ENCODE peak calls at places on chromosomes 2 and 18, in nine cellular contexts. One of them, this sample, is unnamed.

GRCh38 chr2:59561281-59561680 is 992.2 kb downstream of the BCL11A start:
- DNase-seq in upper lobe of left lung: no peak
- DNase-seq in Karpas-422: no peak
- DNase-seq in thoracic aorta: no peak
- DNase-seq in Caco-2: no peak
- DNase-seq in Panc1: no peak
- DNase-seq in left lung: no peak
- DNase-seq in astrocyte: no peak
- DNase-seq in neuronal stem cell: no peak
- DNase-seq in this sample: no peak

GRCh38 chr2:210456571-210456970 is 20.0 kb downstream of the LANCL1 start:
- DNase-seq in thoracic aorta: no peak
- DNase-seq in left lung: no peak
- DNase-seq in Caco-2: no peak
- DNase-seq in Panc1: no peak
- DNase-seq in Karpas-422: no peak
- DNase-seq in astrocyte: no peak
- DNase-seq in neuronal stem cell: no peak
- DNase-seq in upper lobe of left lung: no peak
- DNase-seq in this sample: no peak

GRCh38 chr2:74332550-74333174 is 10.6 kb downstream of the SLC4A5 start:
- DNase-seq in Panc1: no peak
- DNase-seq in upper lobe of left lung: no peak
- DNase-seq in neuronal stem cell: no peak
- DNase-seq in thoracic aorta: no peak
- DNase-seq in astrocyte: no peak
- DNase-seq in Caco-2: no peak
- DNase-seq in Karpas-422: no peak
- DNase-seq in left lung: no peak
- DNase-seq in this sample: no peak

GRCh38 chr2:120404941-120405768 is 59.2 kb downstream of the INHBB start:
- DNase-seq in neuronal stem cell: no peak
- DNase-seq in Karpas-422: no peak
- DNase-seq in Panc1: no peak
- DNase-seq in Caco-2: no peak
- DNase-seq in astrocyte: no peak
- DNase-seq in upper lobe of left lung: no peak
- DNase-seq in left lung: no peak
- DNase-seq in thoracic aorta: no peak
- DNase-seq in this sample: no peak

GRCh38 chr2:135999899-136000298 is 14.5 kb upstream of the DARS1 start:
- DNase-seq in astrocyte: no peak
- DNase-seq in Karpas-422: no peak
- DNase-seq in Caco-2: no peak
- DNase-seq in left lung: no peak
- DNase-seq in upper lobe of left lung: no peak
- DNase-seq in neuronal stem cell: no peak
- DNase-seq in thoracic aorta: no peak
- DNase-seq in Panc1: no peak
- DNase-seq in this sample: no peak

GRCh38 chr2:1707771-1708351 is 36.5 kb downstream of the PXDN start:
- DNase-seq in left lung: peak; percentile 71
- DNase-seq in Panc1: no peak
- DNase-seq in Karpas-422: no peak
- DNase-seq in Caco-2: no peak
- DNase-seq in neuronal stem cell: peak; percentile 61
- DNase-seq in astrocyte: peak; percentile 93
- DNase-seq in thoracic aorta: no peak
- DNase-seq in upper lobe of left lung: peak; percentile 56
- DNase-seq in this sample: peak; percentile 99

GRCh38 chr2:6301426-6301825 is 564.3 kb downstream of the CMPK2 start:
- DNase-seq in Panc1: no peak
- DNase-seq in astrocyte: no peak
- DNase-seq in upper lobe of left lung: peak; percentile 51
- DNase-seq in thoracic aorta: no peak
- DNase-seq in left lung: no peak
- DNase-seq in neuronal stem cell: no peak
- DNase-seq in Karpas-422: no peak
- DNase-seq in Caco-2: no peak
- DNase-seq in this sample: no peak

GRCh38 chr2:208466133-208466919 is 59.7 kb downstream of the PTH2R start:
- DNase-seq in upper lobe of left lung: no peak
- DNase-seq in astrocyte: no peak
- DNase-seq in Karpas-422: peak; percentile 85
- DNase-seq in left lung: no peak
- DNase-seq in Caco-2: peak; percentile 70
- DNase-seq in thoracic aorta: no peak
- DNase-seq in Panc1: peak; percentile 22
- DNase-seq in neuronal stem cell: peak; percentile 63
- DNase-seq in this sample: no peak

DNA sequence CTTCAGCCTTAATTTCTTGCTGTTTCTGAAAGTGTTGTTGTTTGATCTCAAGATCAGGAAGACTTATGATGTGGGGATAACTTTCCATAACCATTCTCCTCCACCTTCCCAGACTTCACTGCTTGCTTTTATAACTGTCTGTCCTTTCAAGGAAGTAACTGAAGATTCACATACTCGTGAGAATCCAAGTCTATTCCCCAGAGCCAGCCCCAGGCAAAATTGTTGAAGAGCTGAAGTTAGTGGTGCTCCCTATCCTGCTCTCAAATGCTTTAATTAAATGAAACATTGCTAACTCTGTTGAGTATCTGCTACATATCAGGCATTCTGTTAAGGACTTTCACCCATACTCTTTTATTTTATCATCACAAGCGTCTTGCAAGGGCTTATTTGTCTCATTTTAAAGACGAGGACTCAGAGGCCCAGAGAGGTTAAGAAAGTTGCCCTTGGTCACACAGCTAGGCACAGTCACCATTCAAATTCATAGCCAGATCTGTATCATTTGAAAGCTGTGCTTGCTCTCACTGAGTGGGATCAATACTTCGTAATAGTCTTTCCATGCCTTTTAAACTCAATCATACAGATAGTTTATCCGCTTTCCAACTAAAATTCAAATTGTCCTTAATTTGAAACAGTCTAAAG is 189.8 kb upstream of the TCF4 start:
- DNase-seq in left lung: no peak
- DNase-seq in upper lobe of left lung: no peak
- DNase-seq in thoracic aorta: no peak
- DNase-seq in Karpas-422: no peak
- DNase-seq in astrocyte: no peak
- DNase-seq in Caco-2: no peak
- DNase-seq in neuronal stem cell: no peak
- DNase-seq in Panc1: no peak
- DNase-seq in this sample: no peak
- H3K27me3 ChIP-seq in left lung: no peaks in the 10 kb centered on the region
- H3K27me3 ChIP-seq in upper lobe of left lung: no peaks in the 10 kb centered on the region
- H3K27me3 ChIP-seq in thoracic aorta: no peaks in the 10 kb centered on the region
- H3K27me3 ChIP-seq in Karpas-422: no peaks in the 10 kb centered on the region
- H3K27me3 ChIP-seq in astrocyte: no peaks in the 10 kb centered on the region
- H3K27me3 ChIP-seq in Caco-2: no peaks in the 10 kb centered on the region
- H3K27me3 ChIP-seq in neuronal stem cell: no peaks in the 10 kb centered on the region
- H3K27me3 ChIP-seq in Panc1: no peaks in the 10 kb centered on the region
- H3K27me3 ChIP-seq in this sample: no peaks in the 10 kb centered on the region

DNA sequence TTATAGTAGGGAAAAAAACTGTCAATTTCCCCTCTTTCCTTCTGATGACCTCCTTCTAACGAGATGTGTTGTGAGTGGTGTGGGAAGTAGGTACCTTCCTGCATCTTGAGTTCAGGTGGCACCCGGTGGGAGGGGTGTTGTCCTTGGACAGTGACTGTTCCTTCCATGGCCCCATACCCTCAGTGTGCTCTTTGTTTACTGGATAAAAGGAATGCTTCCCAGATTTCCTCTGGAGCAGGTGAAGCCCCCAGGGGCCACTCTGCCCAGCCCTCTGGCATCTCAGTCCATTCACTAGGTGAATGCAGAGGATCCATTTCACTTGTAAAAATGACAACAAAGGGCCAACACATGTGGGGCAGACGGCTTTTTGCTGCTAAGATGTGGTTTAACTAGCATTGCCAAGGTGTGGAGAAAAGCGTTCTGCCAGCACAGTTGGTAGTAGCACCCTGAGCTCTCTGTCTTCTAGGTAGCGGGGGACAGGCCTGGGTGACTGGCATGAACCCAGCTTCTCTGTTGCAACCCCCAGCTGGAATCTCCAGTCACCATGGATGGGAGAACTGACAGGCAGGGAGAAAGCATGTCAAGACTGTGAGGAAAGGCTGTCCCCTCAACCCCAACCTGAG is 6.9 kb downstream of the GDF7 start:
- DNase-seq in left lung: no peak
- DNase-seq in Karpas-422: no peak
- DNase-seq in thoracic aorta: no peak
- DNase-seq in neuronal stem cell: no peak
- DNase-seq in upper lobe of left lung: no peak
- DNase-seq in Panc1: no peak
- DNase-seq in Caco-2: no peak
- DNase-seq in astrocyte: no peak
- DNase-seq in this sample: no peak
- H3K27me3 ChIP-seq in left lung: peaks cover 52% of the 10 kb centered on the region
- H3K27me3 ChIP-seq in Karpas-422: no peaks in the 10 kb centered on the region
- H3K27me3 ChIP-seq in thoracic aorta: no peaks in the 10 kb centered on the region
- H3K27me3 ChIP-seq in neuronal stem cell: peaks cover 7% of the 10 kb centered on the region
- H3K27me3 ChIP-seq in upper lobe of left lung: no peaks in the 10 kb centered on the region
- H3K27me3 ChIP-seq in Panc1: no peaks in the 10 kb centered on the region
- H3K27me3 ChIP-seq in Caco-2: no peaks in the 10 kb centered on the region
- H3K27me3 ChIP-seq in astrocyte: peaks cover 51% of the 10 kb centered on the region
- H3K27me3 ChIP-seq in this sample: no peaks in the 10 kb centered on the region

GRCh38 chr2:176158306-176158643 is 1.2 kb downstream of the HOXD3 start:
- DNase-seq in Karpas-422: no peak
- DNase-seq in upper lobe of left lung: no peak
- DNase-seq in Panc1: no peak
- DNase-seq in thoracic aorta: no peak
- DNase-seq in astrocyte: no peak
- DNase-seq in Caco-2: no peak
- DNase-seq in left lung: no peak
- DNase-seq in neuronal stem cell: no peak
- DNase-seq in this sample: no peak

GRCh38 chr2:176157499-176158305 is 595 bp downstream of the HOXD3 start:
- DNase-seq in Caco-2: peak; percentile 45
- DNase-seq in neuronal stem cell: no peak
- DNase-seq in Panc1: no peak
- DNase-seq in astrocyte: no peak
- DNase-seq in upper lobe of left lung: no peak
- DNase-seq in thoracic aorta: no peak
- DNase-seq in left lung: no peak
- DNase-seq in Karpas-422: no peak
- DNase-seq in this sample: no peak

GRCh38 chr2:176160251-176161040 is 3.3 kb downstream of the HOXD3 start:
- DNase-seq in thoracic aorta: no peak
- DNase-seq in Caco-2: no peak
- DNase-seq in Karpas-422: no peak
- DNase-seq in left lung: no peak
- DNase-seq in upper lobe of left lung: no peak
- DNase-seq in Panc1: no peak
- DNase-seq in astrocyte: peak; percentile 76
- DNase-seq in neuronal stem cell: no peak
- DNase-seq in this sample: no peak

GRCh38 chr2:176159678-176160250 is 2.7 kb downstream of the HOXD3 start:
- DNase-seq in left lung: no peak
- DNase-seq in upper lobe of left lung: no peak
- DNase-seq in astrocyte: no peak
- DNase-seq in thoracic aorta: no peak
- DNase-seq in Panc1: no peak
- DNase-seq in Karpas-422: no peak
- DNase-seq in Caco-2: no peak
- DNase-seq in neuronal stem cell: no peak
- DNase-seq in this sample: no peak

DNA sequence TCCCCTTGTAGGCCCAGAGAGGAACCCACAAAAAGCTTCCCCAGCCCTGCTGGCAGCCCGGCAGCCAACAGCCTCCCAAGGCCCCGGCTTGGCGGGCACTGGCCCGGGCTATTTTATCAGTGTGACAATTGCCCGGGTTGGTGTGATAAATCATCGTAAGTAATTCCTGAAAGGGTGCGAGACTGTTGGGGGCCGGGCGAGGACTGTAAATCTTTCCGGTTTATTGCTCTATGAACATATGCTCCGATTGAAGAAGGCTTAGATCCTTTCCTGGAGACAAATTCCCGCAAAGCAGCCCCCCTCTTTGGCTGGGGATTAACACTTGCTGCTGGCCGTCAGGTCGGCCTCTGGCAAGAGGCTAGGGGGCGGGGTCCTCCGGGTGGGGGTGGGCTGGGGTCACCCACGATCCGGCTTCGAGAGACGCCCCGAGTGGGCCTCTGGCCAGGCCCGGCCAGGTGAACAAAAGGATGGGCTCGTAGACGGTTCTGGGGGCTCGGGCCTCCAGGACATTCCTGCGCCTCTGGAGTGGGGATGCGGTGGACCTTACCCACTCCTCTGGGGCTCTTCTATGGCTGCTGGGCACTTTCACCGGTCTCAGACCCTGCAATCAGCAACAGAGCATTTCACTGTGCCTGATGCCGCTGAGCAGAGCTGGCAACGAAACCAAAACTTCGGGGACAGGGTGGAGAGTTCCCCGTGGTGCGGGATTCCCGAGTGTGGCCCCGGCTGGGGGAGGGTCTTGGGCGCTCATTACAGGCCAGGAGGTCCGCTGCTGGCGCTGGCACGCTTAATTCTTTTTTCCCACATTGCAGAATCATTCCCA is 2.0 kb downstream of the HOXD3 start:
- DNase-seq in Karpas-422: no peak
- DNase-seq in Caco-2: no peak
- DNase-seq in astrocyte: no peak
- DNase-seq in thoracic aorta: no peak
- DNase-seq in left lung: no peak
- DNase-seq in Panc1: no peak
- DNase-seq in neuronal stem cell: no peak
- DNase-seq in upper lobe of left lung: no peak
- DNase-seq in this sample: no peak
- H3K27me3 ChIP-seq in Karpas-422: no peaks in the 10 kb centered on the region
- H3K27me3 ChIP-seq in Caco-2: no peaks in the 10 kb centered on the region
- H3K27me3 ChIP-seq in astrocyte: peaks cover 89% of the 10 kb centered on the region
- H3K27me3 ChIP-seq in thoracic aorta: no peaks in the 10 kb centered on the region
- H3K27me3 ChIP-seq in left lung: peaks cover 98% of the 10 kb centered on the region
- H3K27me3 ChIP-seq in Panc1: peaks cover 2% of the 10 kb centered on the region
- H3K27me3 ChIP-seq in neuronal stem cell: peaks cover 100% of the 10 kb centered on the region
- H3K27me3 ChIP-seq in upper lobe of left lung: no peaks in the 10 kb centered on the region
- H3K27me3 ChIP-seq in this sample: no peaks in the 10 kb centered on the region

GRCh38 chr2:113113794-113114193 is 13.6 kb upstream of the IL1RN start:
- DNase-seq in neuronal stem cell: no peak
- DNase-seq in Karpas-422: no peak
- DNase-seq in left lung: no peak
- DNase-seq in astrocyte: no peak
- DNase-seq in Panc1: no peak
- DNase-seq in Caco-2: no peak
- DNase-seq in thoracic aorta: no peak
- DNase-seq in upper lobe of left lung: no peak
- DNase-seq in this sample: no peak

GRCh38 chr2:113116100-113116958 is 11.1 kb upstream of the IL1RN start:
- DNase-seq in upper lobe of left lung: no peak
- DNase-seq in Karpas-422: peak; percentile 61
- DNase-seq in left lung: no peak
- DNase-seq in neuronal stem cell: no peak
- DNase-seq in Panc1: no peak
- DNase-seq in Caco-2: no peak
- DNase-seq in thoracic aorta: no peak
- DNase-seq in astrocyte: no peak
- DNase-seq in this sample: peak; percentile 48

GRCh38 chr2:113114224-113114945 is 13.0 kb upstream of the IL1RN start:
- DNase-seq in thoracic aorta: no peak
- DNase-seq in left lung: no peak
- DNase-seq in astrocyte: no peak
- DNase-seq in Panc1: no peak
- DNase-seq in Caco-2: no peak
- DNase-seq in neuronal stem cell: no peak
- DNase-seq in upper lobe of left lung: no peak
- DNase-seq in Karpas-422: no peak
- DNase-seq in this sample: no peak

GRCh38 chr2:113112438-113112837 is 15.0 kb upstream of the IL1RN start:
- DNase-seq in left lung: no peak
- DNase-seq in neuronal stem cell: no peak
- DNase-seq in Panc1: no peak
- DNase-seq in astrocyte: no peak
- DNase-seq in Karpas-422: no peak
- DNase-seq in thoracic aorta: no peak
- DNase-seq in Caco-2: no peak
- DNase-seq in upper lobe of left lung: no peak
- DNase-seq in this sample: no peak

DNA sequence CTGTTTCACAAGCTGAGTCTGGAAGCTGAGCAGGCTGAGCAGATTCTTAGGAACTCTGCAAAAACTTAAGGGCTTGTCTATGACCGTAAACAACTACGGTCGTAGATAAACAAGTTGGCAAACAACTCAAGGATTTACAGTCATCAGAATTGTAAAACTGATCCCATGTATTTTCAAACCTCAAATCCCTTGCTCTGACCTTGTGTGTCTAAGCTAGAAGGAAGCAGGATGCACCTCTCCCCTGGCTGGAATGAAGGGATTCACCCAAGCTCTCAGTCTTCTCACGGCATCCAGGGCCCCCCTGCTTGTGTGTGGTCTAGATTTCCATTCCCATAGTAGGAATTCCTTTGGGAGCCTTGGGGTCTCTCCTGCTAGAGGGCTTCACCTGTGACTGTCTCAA is 12.4 kb upstream of the IL1RN start:
- DNase-seq in neuronal stem cell: no peak
- DNase-seq in upper lobe of left lung: no peak
- DNase-seq in astrocyte: no peak
- DNase-seq in thoracic aorta: no peak
- DNase-seq in left lung: no peak
- DNase-seq in Caco-2: no peak
- DNase-seq in Panc1: no peak
- DNase-seq in Karpas-422: no peak
- DNase-seq in this sample: no peak
- H3K27me3 ChIP-seq in neuronal stem cell: peaks cover 14% of the 10 kb centered on the region
- H3K27me3 ChIP-seq in upper lobe of left lung: no peaks in the 10 kb centered on the region
- H3K27me3 ChIP-seq in astrocyte: peaks cover 13% of the 10 kb centered on the region
- H3K27me3 ChIP-seq in thoracic aorta: no peaks in the 10 kb centered on the region
- H3K27me3 ChIP-seq in left lung: no peaks in the 10 kb centered on the region
- H3K27me3 ChIP-seq in Caco-2: no peaks in the 10 kb centered on the region
- H3K27me3 ChIP-seq in Panc1: no peaks in the 10 kb centered on the region
- H3K27me3 ChIP-seq in Karpas-422: no peaks in the 10 kb centered on the region
- H3K27me3 ChIP-seq in this sample: no peaks in the 10 kb centered on the region

This sample was measured in MG63.